ENCODE peak calls at places on chromosomes 13 and 19, in six cellular contexts. One of them, this sample, is unnamed.

GRCh38 chr19:29277107-29277506 is 64.2 kb upstream of the UQCRFS1 start:
- DNase-seq in IMR-90: no peak
- DNase-seq in A549: peak
- DNase-seq in NB4: peak
- DNase-seq in upper lobe of left lung: no peak
- DNase-seq in GM12891: peak
- DNase-seq in this sample: peak

GRCh38 chr19:27660428-27660827 is 1552.5 kb downstream of the UQCRFS1 start:
- DNase-seq in IMR-90: no peak
- DNase-seq in A549: no peak
- DNase-seq in NB4: no peak
- DNase-seq in upper lobe of left lung: no peak
- DNase-seq in GM12891: no peak
- DNase-seq in this sample: no peak

GRCh38 chr19:14519860-14520407 is 1.7 kb upstream of the DNAJB1 start:
- DNase-seq in IMR-90: peak
- DNase-seq in A549: peak
- DNase-seq in NB4: peak
- DNase-seq in upper lobe of left lung: peak
- DNase-seq in GM12891: no peak
- DNase-seq in this sample: peak

GRCh38 chr13:111281751-111282311 is 38.6 kb upstream of the TEX29 start:
- DNase-seq in IMR-90: peak
- DNase-seq in A549: no peak
- DNase-seq in NB4: no peak
- DNase-seq in upper lobe of left lung: no peak
- DNase-seq in GM12891: no peak
- DNase-seq in this sample: no peak

GRCh38 chr13:24741016-24741662 is 22.8 kb upstream of the RNF17 start:
- DNase-seq in IMR-90: no peak
- DNase-seq in A549: peak
- DNase-seq in NB4: peak
- DNase-seq in upper lobe of left lung: no peak
- DNase-seq in GM12891: no peak
- DNase-seq in this sample: peak

GRCh38 chr19:6233827-6234511 is 45.8 kb downstream of the MLLT1 start:
- DNase-seq in IMR-90: no peak
- DNase-seq in A549: no peak
- DNase-seq in NB4: peak
- DNase-seq in upper lobe of left lung: peak
- DNase-seq in GM12891: peak
- DNase-seq in this sample: no peak

GRCh38 chr13:44471686-44472085 is 98.1 kb downstream of the SERP2 start:
- DNase-seq in IMR-90: peak
- DNase-seq in A549: peak
- DNase-seq in NB4: no peak
- DNase-seq in upper lobe of left lung: no peak
- DNase-seq in GM12891: no peak
- DNase-seq in this sample: no peak

GRCh38 chr19:31470229-31470939 is 121.1 kb upstream of the TSHZ3 start:
- DNase-seq in IMR-90: no peak
- DNase-seq in A549: no peak
- DNase-seq in NB4: no peak
- DNase-seq in upper lobe of left lung: no peak
- DNase-seq in GM12891: no peak
- DNase-seq in this sample: no peak

GRCh38 chr19:7860902-7861618 is 13.1 kb downstream of the PRR36 start:
- DNase-seq in IMR-90: no peak
- DNase-seq in A549: no peak
- DNase-seq in NB4: no peak
- DNase-seq in upper lobe of left lung: no peak
- DNase-seq in GM12891: no peak
- DNase-seq in this sample: no peak

GRCh38 chr13:36420437-36420891 is 11.8 kb upstream of the CCNA1 start:
- DNase-seq in IMR-90: peak
- DNase-seq in A549: peak
- DNase-seq in NB4: peak
- DNase-seq in upper lobe of left lung: peak
- DNase-seq in GM12891: no peak
- DNase-seq in this sample: no peak

GRCh38 chr19:52351512-52351911 is 15.5 kb downstream of the ZNF610 start:
- DNase-seq in IMR-90: no peak
- DNase-seq in A549: no peak
- DNase-seq in NB4: peak
- DNase-seq in upper lobe of left lung: no peak
- DNase-seq in GM12891: no peak
- DNase-seq in this sample: no peak

GRCh38 chr19:7705387-7706187 is 3.7 kb upstream of the FCER2 start:
- DNase-seq in IMR-90: no peak
- DNase-seq in A549: no peak
- DNase-seq in NB4: peak
- DNase-seq in upper lobe of left lung: peak
- DNase-seq in GM12891: peak
- DNase-seq in this sample: no peak

GRCh38 chr13:59823495-59823894 is 340.2 kb downstream of the DIAPH3 start:
- DNase-seq in IMR-90: peak
- DNase-seq in A549: peak
- DNase-seq in NB4: no peak
- DNase-seq in upper lobe of left lung: no peak
- DNase-seq in GM12891: no peak
- DNase-seq in this sample: peak

GRCh38 chr13:24038405-24038804 is 122.1 kb upstream of the SPATA13 start:
- DNase-seq in IMR-90: peak
- DNase-seq in A549: no peak
- DNase-seq in NB4: peak
- DNase-seq in upper lobe of left lung: no peak
- DNase-seq in GM12891: no peak
- DNase-seq in this sample: no peak

GRCh38 chr13:114004416-114005205 is 30.7 kb upstream of the C13orf46 start:
- DNase-seq in IMR-90: peak
- DNase-seq in A549: no peak
- DNase-seq in NB4: no peak
- DNase-seq in upper lobe of left lung: no peak
- DNase-seq in GM12891: no peak
- DNase-seq in this sample: no peak

GRCh38 chr13:48431987-48432615 is 19.2 kb upstream of the LPAR6 start:
- DNase-seq in IMR-90: no peak
- DNase-seq in A549: no peak
- DNase-seq in NB4: no peak
- DNase-seq in upper lobe of left lung: no peak
- DNase-seq in GM12891: no peak
- DNase-seq in this sample: no peak

GRCh38 chr19:32971715-32972540 is at the start of the genes CEP89 and FAAP24:
- DNase-seq in IMR-90: peak
- DNase-seq in A549: peak
- DNase-seq in NB4: peak
- DNase-seq in upper lobe of left lung: peak
- DNase-seq in GM12891: peak
- DNase-seq in this sample: peak
- TF ChIP-seq POLR2A in IMR-90: peak
- TF ChIP-seq POLR2A in A549: peak
- TF ChIP-seq POLR2A in NB4: peak
- TF ChIP-seq POLR2A in upper lobe of left lung: no peak
- TF ChIP-seq POLR2A in GM12891: peak
- TF ChIP-seq POLR2A in this sample: peak

DNA sequence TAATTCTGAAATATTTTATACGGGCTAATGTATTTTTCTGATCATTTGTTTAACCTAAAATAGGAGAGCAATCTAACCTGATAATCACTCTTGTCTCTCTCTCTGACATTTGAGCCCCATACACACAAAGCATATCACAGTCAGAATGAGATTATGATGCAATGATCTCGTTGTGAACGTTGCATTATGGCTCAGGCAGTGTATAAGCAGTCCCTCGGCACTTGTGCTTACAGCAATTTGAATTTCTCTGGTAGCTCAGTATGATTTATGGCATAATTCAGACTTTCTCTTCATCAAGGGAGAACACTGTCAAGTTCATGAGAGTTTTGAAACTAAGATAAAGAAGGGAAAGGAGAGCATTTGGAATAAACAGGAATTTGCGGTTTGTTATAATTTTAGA is 256.1 kb downstream of the DACH1 start:
- DNase-seq in IMR-90: no peak
- DNase-seq in A549: no peak
- DNase-seq in NB4: peak
- DNase-seq in upper lobe of left lung: no peak
- DNase-seq in GM12891: no peak
- DNase-seq in this sample: no peak
- TF ChIP-seq POLR2A in IMR-90: no peak
- TF ChIP-seq POLR2A in A549: no peak
- TF ChIP-seq POLR2A in NB4: no peak
- TF ChIP-seq POLR2A in upper lobe of left lung: no peak
- TF ChIP-seq POLR2A in GM12891: no peak
- TF ChIP-seq POLR2A in this sample: no peak

GRCh38 chr19:38710416-38710702 is 33.9 kb downstream of the CAPN12 start:
- DNase-seq in IMR-90: no peak
- DNase-seq in A549: no peak
- DNase-seq in NB4: no peak
- DNase-seq in upper lobe of left lung: no peak
- DNase-seq in GM12891: no peak
- DNase-seq in this sample: no peak
- TF ChIP-seq POLR2A in IMR-90: no peak
- TF ChIP-seq POLR2A in A549: no peak
- TF ChIP-seq POLR2A in NB4: no peak
- TF ChIP-seq POLR2A in upper lobe of left lung: no peak
- TF ChIP-seq POLR2A in GM12891: no peak
- TF ChIP-seq POLR2A in this sample: no peak

GRCh38 chr13:101569807-101570206 is 117.3 kb downstream of the ITGBL1 start:
- DNase-seq in IMR-90: no peak
- DNase-seq in A549: no peak
- DNase-seq in NB4: no peak
- DNase-seq in upper lobe of left lung: no peak
- DNase-seq in GM12891: no peak
- DNase-seq in this sample: no peak
- TF ChIP-seq POLR2A in IMR-90: no peak
- TF ChIP-seq POLR2A in A549: no peak
- TF ChIP-seq POLR2A in NB4: no peak
- TF ChIP-seq POLR2A in upper lobe of left lung: no peak
- TF ChIP-seq POLR2A in GM12891: no peak
- TF ChIP-seq POLR2A in this sample: no peak

GRCh38 chr13:52736891-52737290 is 2.7 kb downstream of the CNMD start:
- DNase-seq in IMR-90: no peak
- DNase-seq in A549: no peak
- DNase-seq in NB4: no peak
- DNase-seq in upper lobe of left lung: no peak
- DNase-seq in GM12891: no peak
- DNase-seq in this sample: no peak

GRCh38 chr13:52739468-52740071 is at the start of gene CNMD:
- DNase-seq in IMR-90: no peak
- DNase-seq in A549: no peak
- DNase-seq in NB4: no peak
- DNase-seq in upper lobe of left lung: no peak
- DNase-seq in GM12891: no peak
- DNase-seq in this sample: no peak

GRCh38 chr13:52738719-52739467 is 727 bp downstream of the CNMD start:
- DNase-seq in IMR-90: no peak
- DNase-seq in A549: no peak
- DNase-seq in NB4: no peak
- DNase-seq in upper lobe of left lung: no peak
- DNase-seq in GM12891: peak
- DNase-seq in this sample: no peak

GRCh38 chr13:52737900-52738299 is 1.7 kb downstream of the CNMD start:
- DNase-seq in IMR-90: no peak
- DNase-seq in A549: no peak
- DNase-seq in NB4: no peak
- DNase-seq in upper lobe of left lung: no peak
- DNase-seq in GM12891: no peak
- DNase-seq in this sample: no peak

DNA sequence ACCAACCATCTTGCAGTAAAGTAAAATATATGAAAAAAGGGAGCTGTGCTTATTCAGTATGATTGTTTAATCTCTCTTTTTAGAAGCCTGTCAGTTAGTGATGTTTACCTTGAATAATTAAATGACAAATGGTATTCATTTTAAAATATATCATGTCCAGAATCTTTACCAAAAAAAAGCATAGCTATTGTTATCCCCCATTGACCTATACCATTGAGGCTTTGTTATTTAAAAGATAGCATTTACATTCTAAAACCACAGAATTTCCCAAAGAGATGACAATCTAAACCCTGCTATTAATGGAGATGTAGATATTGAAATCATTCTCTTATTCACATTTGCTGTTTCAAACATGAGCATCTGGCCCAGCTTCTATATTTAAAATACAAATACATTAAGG is 2.2 kb downstream of the CNMD start:
- DNase-seq in IMR-90: no peak
- DNase-seq in A549: no peak
- DNase-seq in NB4: no peak
- DNase-seq in upper lobe of left lung: no peak
- DNase-seq in GM12891: no peak
- DNase-seq in this sample: no peak
- TF ChIP-seq POLR2A in IMR-90: no peak
- TF ChIP-seq POLR2A in A549: no peak
- TF ChIP-seq POLR2A in NB4: no peak
- TF ChIP-seq POLR2A in upper lobe of left lung: no peak
- TF ChIP-seq POLR2A in GM12891: no peak
- TF ChIP-seq POLR2A in this sample: no peak

GRCh38 chr13:29935309-29935981 is 85.0 kb upstream of the UBL3 start:
- DNase-seq in IMR-90: no peak
- DNase-seq in A549: no peak
- DNase-seq in NB4: peak
- DNase-seq in upper lobe of left lung: peak
- DNase-seq in GM12891: peak
- DNase-seq in this sample: no peak

GRCh38 chr13:29937379-29937778 is 87.0 kb upstream of the UBL3 start:
- DNase-seq in IMR-90: no peak
- DNase-seq in A549: no peak
- DNase-seq in NB4: no peak
- DNase-seq in upper lobe of left lung: no peak
- DNase-seq in GM12891: no peak
- DNase-seq in this sample: no peak

GRCh38 chr13:29936961-29937360 is 86.5 kb upstream of the UBL3 start:
- DNase-seq in IMR-90: no peak
- DNase-seq in A549: no peak
- DNase-seq in NB4: no peak
- DNase-seq in upper lobe of left lung: no peak
- DNase-seq in GM12891: no peak
- DNase-seq in this sample: no peak

GRCh38 chr13:29934531-29935308 is 84.3 kb upstream of the UBL3 start:
- DNase-seq in IMR-90: no peak
- DNase-seq in A549: no peak
- DNase-seq in NB4: no peak
- DNase-seq in upper lobe of left lung: no peak
- DNase-seq in GM12891: no peak
- DNase-seq in this sample: no peak

GRCh38 chr13:29936051-29936813 is 85.8 kb upstream of the UBL3 start:
- DNase-seq in IMR-90: no peak
- DNase-seq in A549: no peak
- DNase-seq in NB4: peak
- DNase-seq in upper lobe of left lung: peak
- DNase-seq in GM12891: no peak
- DNase-seq in this sample: no peak
- TF ChIP-seq POLR2A in IMR-90: no peak
- TF ChIP-seq POLR2A in A549: no peak
- TF ChIP-seq POLR2A in NB4: no peak
- TF ChIP-seq POLR2A in upper lobe of left lung: no peak
- TF ChIP-seq POLR2A in GM12891: no peak
- TF ChIP-seq POLR2A in this sample: no peak

GRCh38 chr19:13022859-13023636 is 27.8 kb downstream of the NFIX start:
- DNase-seq in IMR-90: peak
- DNase-seq in A549: no peak
- DNase-seq in NB4: peak
- DNase-seq in upper lobe of left lung: peak
- DNase-seq in GM12891: no peak
- DNase-seq in this sample: peak
- TF ChIP-seq POLR2A in IMR-90: no peak
- TF ChIP-seq POLR2A in A549: no peak
- TF ChIP-seq POLR2A in NB4: no peak
- TF ChIP-seq POLR2A in upper lobe of left lung: no peak
- TF ChIP-seq POLR2A in GM12891: no peak
- TF ChIP-seq POLR2A in this sample: peak

This sample was measured in H54.